ENCODE peak calls at places on chromosomes 5 and 9, in eight cellular contexts. N, S, W, U, P, V, A and J are unnamed samples.

GRCh38 chr5:6359941-6360683 is 18.2 kb downstream of the MED10 start:
- DNase-seq in N (peak), S (no peak), W (no peak), U (peak), P (peak), V (no peak), A (no peak), J (no peak)

GRCh38 chr5:56306433-56307150 is 73.5 kb upstream of the ANKRD55 start:
- DNase-seq in N (no peak), S (no peak), W (no peak), U (no peak), P (no peak), V (no peak), A (no peak), J (no peak)

GRCh38 chr5:99176186-99176585 is 247.4 kb upstream of the CHD1 start:
- DNase-seq in N (no peak), S (no peak), W (no peak), U (no peak), P (no peak), V (no peak), A (no peak), J (no peak)

GRCh38 chr5:141969783-141970741 is 1.2 kb downstream of the RNF14 start:
- DNase-seq in N (no peak), S (no peak), W (no peak), U (peak), P (no peak), V (no peak), A (no peak), J (peak)

GRCh38 chr5:154771383-154771901 is 16.3 kb downstream of the LARP1 start:
- DNase-seq in N (no peak), S (no peak), W (no peak), U (no peak), P (peak), V (no peak), A (peak), J (no peak)

GRCh38 chr9:81411961-81412360 is 277.4 kb downstream of the TLE1 start:
- DNase-seq in N (no peak), S (no peak), W (no peak), U (peak), P (no peak), V (no peak), A (no peak), J (no peak)

GRCh38 chr9:68979538-68980314 is 34.2 kb downstream of the PRKACG start:
- DNase-seq in N (no peak), S (no peak), W (no peak), U (no peak), P (peak), V (no peak), A (peak), J (no peak)

GRCh38 chr5:154749496-154749895 is 5.7 kb upstream of the LARP1 start:
- DNase-seq in N (no peak), S (no peak), W (no peak), U (no peak), P (no peak), V (no peak), A (no peak), J (no peak)

GRCh38 chr5:92886751-92887150 is 694.3 kb downstream of the NR2F1-AS1 start:
- DNase-seq in N (no peak), S (no peak), W (no peak), U (no peak), P (no peak), V (no peak), A (no peak), J (no peak)

GRCh38 chr5:180294401-180294800 is 2.5 kb upstream of the MAPK9 start:
- DNase-seq in N (peak), S (no peak), W (no peak), U (no peak), P (no peak), V (no peak), A (no peak), J (no peak)

GRCh38 chr9:16824545-16825041 is 45.9 kb downstream of the BNC2 start:
- DNase-seq in N (no peak), S (no peak), W (peak), U (peak), P (peak), V (no peak), A (no peak), J (peak)
- TF ChIP-seq CTCF in N (no peak), S (peak), W (no peak), U (peak), P (peak), V (no peak), A (no peak), J (no peak)

GRCh38 chr5:9054821-9055589 is 490.9 kb downstream of the SEMA5A start:
- DNase-seq in N (no peak), S (no peak), W (no peak), U (peak), P (no peak), V (no peak), A (no peak), J (no peak)

GRCh38 chr5:9054322-9054721 is 491.6 kb downstream of the SEMA5A start:
- DNase-seq in N (no peak), S (no peak), W (no peak), U (no peak), P (no peak), V (no peak), A (no peak), J (no peak)

GRCh38 chr5:9057406-9058000 is 488.4 kb downstream of the SEMA5A start:
- DNase-seq in N (no peak), S (no peak), W (no peak), U (no peak), P (no peak), V (no peak), A (no peak), J (no peak)

GRCh38 chr5:9058161-9058560 is 487.7 kb downstream of the SEMA5A start:
- DNase-seq in N (no peak), S (no peak), W (no peak), U (no peak), P (no peak), V (no peak), A (no peak), J (no peak)

GRCh38 chr5:9056046-9056445 is 489.8 kb downstream of the SEMA5A start:
- DNase-seq in N (no peak), S (no peak), W (no peak), U (no peak), P (no peak), V (no peak), A (no peak), J (peak)
- TF ChIP-seq CTCF in N (no peak), S (no peak), W (no peak), U (no peak), P (no peak), V (no peak), A (no peak), J (no peak)

GRCh38 chr9:91751922-91752321 is 198.1 kb downstream of the ROR2 start:
- DNase-seq in N (no peak), S (no peak), W (no peak), U (no peak), P (no peak), V (no peak), A (no peak), J (peak)

GRCh38 chr9:91746357-91746756 is 203.7 kb downstream of the ROR2 start:
- DNase-seq in N (no peak), S (no peak), W (no peak), U (no peak), P (no peak), V (no peak), A (no peak), J (no peak)

GRCh38 chr9:91746904-91747303 is 203.1 kb downstream of the ROR2 start:
- DNase-seq in N (no peak), S (peak), W (no peak), U (peak), P (no peak), V (no peak), A (no peak), J (peak)

GRCh38 chr9:91753711-91754110 is 196.3 kb downstream of the ROR2 start:
- DNase-seq in N (no peak), S (no peak), W (no peak), U (no peak), P (no peak), V (no peak), A (no peak), J (no peak)

GRCh38 chr9:91750343-91750742 is 199.7 kb downstream of the ROR2 start:
- DNase-seq in N (no peak), S (no peak), W (peak), U (peak), P (no peak), V (no peak), A (no peak), J (no peak)
- TF ChIP-seq CTCF in N (no peak), S (no peak), W (peak), U (peak), P (no peak), V (no peak), A (no peak), J (no peak)

GRCh38 chr9:100492952-100493351 is 20.0 kb downstream of the TMEFF1 start:
- DNase-seq in N (no peak), S (no peak), W (no peak), U (peak), P (no peak), V (no peak), A (no peak), J (peak)
- TF ChIP-seq CTCF in N (no peak), S (no peak), W (peak), U (peak), P (no peak), V (no peak), A (no peak), J (no peak)